ENCODE peak calls at places on chromosomes 3 and 15, in eight cellular contexts. T, D, S, O, P, X, V and C are unnamed samples.

GRCh38 chr3:195450731-195451229 is 8.0 kb upstream of the ACAP2 start:
- DNase-seq in T (no peak), D (no peak), S (no peak), O (no peak), P (no peak), X (peak; percentile 94), V (no peak), C (peak; percentile 32)

GRCh38 chr15:74519311-74519710 is 21.7 kb upstream of the ARID3B start:
- DNase-seq in T (no peak), D (no peak), S (no peak), O (no peak), P (no peak), X (peak; percentile 75), V (no peak), C (no peak)

GRCh38 chr3:86938706-86939105 is 52.2 kb downstream of the VGLL3 start:
- DNase-seq in T (no peak), D (no peak), S (no peak), O (no peak), P (no peak), X (peak; percentile 35), V (no peak), C (no peak)

GRCh38 chr15:81189583-81190283 is 6.9 kb upstream of the IL16 start:
- DNase-seq in T (peak; percentile 86), D (no peak), S (no peak), O (no peak), P (no peak), X (peak; percentile 97), V (no peak), C (peak; percentile 59)

GRCh38 chr3:172038823-172039222 is 555 bp upstream of the FNDC3B start:
- DNase-seq in T (no peak), D (no peak), S (no peak), O (no peak), P (no peak), X (peak; percentile 77), V (no peak), C (no peak)

GRCh38 chr3:25843332-25843731 is 53.4 kb downstream of the OXSM start:
- DNase-seq in T (no peak), D (no peak), S (no peak), O (no peak), P (no peak), X (no peak), V (no peak), C (no peak)

GRCh38 chr3:189260556-189261493 is 89.1 kb downstream of the TPRG1 start:
- DNase-seq in T (peak; percentile 74), D (no peak), S (no peak), O (no peak), P (no peak), X (peak; percentile 16), V (no peak), C (no peak)

GRCh38 chr3:165491487-165491886 is 295.3 kb upstream of the SLITRK3 start:
- DNase-seq in T (no peak), D (no peak), S (no peak), O (no peak), P (no peak), X (peak; percentile 34), V (no peak), C (no peak)

GRCh38 chr3:95341314-95341713 is 1278.5 kb downstream of the NSUN3 start:
- DNase-seq in T (no peak), D (no peak), S (no peak), O (no peak), P (no peak), X (no peak), V (no peak), C (no peak)

GRCh38 chr3:101381809-101382208 is 61.4 kb upstream of the IMPG2 start:
- DNase-seq in T (no peak), D (peak; percentile 15), S (no peak), O (peak; percentile 16), P (peak; percentile 44), X (peak; percentile 56), V (no peak), C (no peak)

GRCh38 chr3:136194409-136195257 is 1.5 kb downstream of the MSL2 start:
- DNase-seq in T (peak; percentile 46), D (no peak), S (no peak), O (peak; percentile 33), P (peak; percentile 46), X (peak; percentile 20), V (no peak), C (peak; percentile 67)

GRCh38 chr3:101950510-101950909 is 101.2 kb downstream of the NFKBIZ start:
- DNase-seq in T (no peak), D (peak; percentile 24), S (no peak), O (no peak), P (no peak), X (peak; percentile 83), V (no peak), C (no peak)

GRCh38 chr3:14494973-14495300 is 45.2 kb downstream of the GRIP2 start:
- DNase-seq in T (no peak), D (no peak), S (no peak), O (no peak), P (no peak), X (no peak), V (no peak), C (no peak)

GRCh38 chr3:64411101-64411500 is 185.8 kb upstream of the PRICKLE2 start:
- DNase-seq in T (no peak), D (no peak), S (no peak), O (no peak), P (no peak), X (no peak), V (no peak), C (no peak)

GRCh38 chr3:37861540-37862051 is at the start of gene CTDSPL:
- DNase-seq in T (peak; percentile 74), D (no peak), S (peak; percentile 63), O (peak; percentile 81), P (peak; percentile 76), X (peak; percentile 71), V (peak; percentile 58), C (peak; percentile 30)

GRCh38 chr15:99450896-99451358 is 114.9 kb upstream of the MEF2A start:
- DNase-seq in T (peak; percentile 80), D (peak; percentile 56), S (peak; percentile 68), O (no peak), P (no peak), X (peak; percentile 88), V (peak; percentile 52), C (no peak)